ENCODE peak calls at places on chromosomes 16 and 17, in seven cellular contexts. One of them, this sample, is unnamed.

GRCh38 chr16:20023190-20023589 is 50.5 kb downstream of the GPR139 start:
- DNase-seq in heart left ventricle: no peak
- DNase-seq in astrocyte of the spinal cord: peak
- DNase-seq in BJ: no peak
- DNase-seq in uterus: no peak
- DNase-seq in psoas muscle: no peak
- DNase-seq in coronary artery: no peak
- DNase-seq in this sample: peak

GRCh38 chr16:58854392-58854791 is 120.3 kb upstream of the GOT2 start:
- DNase-seq in astrocyte of the spinal cord: no peak
- DNase-seq in BJ: no peak
- DNase-seq in coronary artery: no peak
- DNase-seq in uterus: no peak
- DNase-seq in heart left ventricle: no peak
- DNase-seq in psoas muscle: no peak
- DNase-seq in this sample: no peak

GRCh38 chr16:20875358-20875656 is 24.9 kb downstream of the DCUN1D3 start:
- DNase-seq in psoas muscle: no peak
- DNase-seq in heart left ventricle: no peak
- DNase-seq in uterus: no peak
- DNase-seq in astrocyte of the spinal cord: no peak
- DNase-seq in coronary artery: no peak
- DNase-seq in BJ: no peak
- DNase-seq in this sample: no peak

GRCh38 chr16:58563775-58564174 is 48.5 kb downstream of the SETD6 start:
- DNase-seq in psoas muscle: no peak
- DNase-seq in heart left ventricle: no peak
- DNase-seq in astrocyte of the spinal cord: no peak
- DNase-seq in coronary artery: no peak
- DNase-seq in BJ: no peak
- DNase-seq in uterus: no peak
- DNase-seq in this sample: no peak

GRCh38 chr17:13002761-13003453 is 14.9 kb downstream of the ELAC2 start:
- DNase-seq in coronary artery: no peak
- DNase-seq in uterus: peak
- DNase-seq in BJ: no peak
- DNase-seq in heart left ventricle: peak
- DNase-seq in astrocyte of the spinal cord: peak
- DNase-seq in psoas muscle: peak
- DNase-seq in this sample: peak

GRCh38 chr16:66483689-66484452 is 56.8 kb downstream of the BEAN1 start:
- DNase-seq in BJ: no peak
- DNase-seq in uterus: peak
- DNase-seq in heart left ventricle: peak
- DNase-seq in psoas muscle: peak
- DNase-seq in coronary artery: peak
- DNase-seq in astrocyte of the spinal cord: peak
- DNase-seq in this sample: peak

GRCh38 chr17:79039171-79039570 is 15.2 kb downstream of the C1QTNF1 start:
- DNase-seq in coronary artery: no peak
- DNase-seq in uterus: no peak
- DNase-seq in psoas muscle: no peak
- DNase-seq in heart left ventricle: no peak
- DNase-seq in astrocyte of the spinal cord: no peak
- DNase-seq in BJ: no peak
- DNase-seq in this sample: no peak

GRCh38 chr17:31248986-31249385 is 48.1 kb downstream of the OMG start:
- DNase-seq in BJ: peak
- DNase-seq in heart left ventricle: no peak
- DNase-seq in psoas muscle: no peak
- DNase-seq in coronary artery: no peak
- DNase-seq in uterus: no peak
- DNase-seq in astrocyte of the spinal cord: peak
- DNase-seq in this sample: peak

GRCh38 chr17:4895676-4896331 is 3.5 kb upstream of the C17orf107 start:
- DNase-seq in psoas muscle: no peak
- DNase-seq in BJ: no peak
- DNase-seq in uterus: no peak
- DNase-seq in heart left ventricle: no peak
- DNase-seq in coronary artery: peak
- DNase-seq in astrocyte of the spinal cord: no peak
- DNase-seq in this sample: no peak

GRCh38 chr17:42920922-42921321 is 20.3 kb downstream of the G6PC1 start:
- DNase-seq in psoas muscle: peak
- DNase-seq in uterus: no peak
- DNase-seq in astrocyte of the spinal cord: no peak
- DNase-seq in heart left ventricle: peak
- DNase-seq in BJ: no peak
- DNase-seq in coronary artery: no peak
- DNase-seq in this sample: no peak

GRCh38 chr17:15981646-15982580 is 17.6 kb downstream of the ZSWIM7 start:
- DNase-seq in BJ: no peak
- DNase-seq in uterus: no peak
- DNase-seq in heart left ventricle: no peak
- DNase-seq in astrocyte of the spinal cord: peak
- DNase-seq in coronary artery: no peak
- DNase-seq in psoas muscle: no peak
- DNase-seq in this sample: peak

GRCh38 chr17:31394544-31394943 is 3.1 kb downstream of the RAB11FIP4 start:
- DNase-seq in coronary artery: peak
- DNase-seq in astrocyte of the spinal cord: peak
- DNase-seq in psoas muscle: peak
- DNase-seq in BJ: peak
- DNase-seq in heart left ventricle: peak
- DNase-seq in uterus: peak
- DNase-seq in this sample: peak

GRCh38 chr17:31794111-31794510 is 64.9 kb downstream of the COPRS start:
- DNase-seq in coronary artery: no peak
- DNase-seq in psoas muscle: no peak
- DNase-seq in uterus: no peak
- DNase-seq in BJ: no peak
- DNase-seq in astrocyte of the spinal cord: no peak
- DNase-seq in heart left ventricle: no peak
- DNase-seq in this sample: no peak

GRCh38 chr17:81948635-81949378 is 1.8 kb upstream of the MYADML2 start:
- DNase-seq in psoas muscle: no peak
- DNase-seq in astrocyte of the spinal cord: no peak
- DNase-seq in uterus: no peak
- DNase-seq in BJ: no peak
- DNase-seq in heart left ventricle: no peak
- DNase-seq in coronary artery: no peak
- DNase-seq in this sample: no peak

GRCh38 chr16:89386337-89386736 is 104.0 kb downstream of the ANKRD11 start:
- DNase-seq in heart left ventricle: no peak
- DNase-seq in BJ: no peak
- DNase-seq in coronary artery: no peak
- DNase-seq in astrocyte of the spinal cord: no peak
- DNase-seq in uterus: no peak
- DNase-seq in psoas muscle: no peak
- DNase-seq in this sample: no peak

GRCh38 chr16:86299882-86300490 is 210.3 kb upstream of the FOXF1 start:
- DNase-seq in BJ: no peak
- DNase-seq in uterus: no peak
- DNase-seq in psoas muscle: no peak
- DNase-seq in heart left ventricle: no peak
- DNase-seq in astrocyte of the spinal cord: no peak
- DNase-seq in coronary artery: no peak
- DNase-seq in this sample: no peak

GRCh38 chr16:25270577-25270976 is 12.9 kb upstream of the ZKSCAN2 start:
- DNase-seq in BJ: no peak
- DNase-seq in uterus: no peak
- DNase-seq in coronary artery: no peak
- DNase-seq in psoas muscle: no peak
- DNase-seq in astrocyte of the spinal cord: no peak
- DNase-seq in heart left ventricle: no peak
- DNase-seq in this sample: no peak

GRCh38 chr16:80029381-80029630 is 428.8 kb upstream of the MAF start:
- DNase-seq in BJ: no peak
- DNase-seq in coronary artery: no peak
- DNase-seq in psoas muscle: no peak
- DNase-seq in uterus: no peak
- DNase-seq in astrocyte of the spinal cord: no peak
- DNase-seq in heart left ventricle: no peak
- DNase-seq in this sample: no peak

GRCh38 chr17:64070213-64070612 is 49.8 kb upstream of the ICAM2 start:
- DNase-seq in heart left ventricle: no peak
- DNase-seq in psoas muscle: no peak
- DNase-seq in coronary artery: no peak
- DNase-seq in uterus: no peak
- DNase-seq in BJ: no peak
- DNase-seq in astrocyte of the spinal cord: no peak
- DNase-seq in this sample: no peak

GRCh38 chr17:41907633-41908539 is 10.9 kb downstream of the ACLY start:
- DNase-seq in coronary artery: no peak
- DNase-seq in heart left ventricle: no peak
- DNase-seq in uterus: no peak
- DNase-seq in BJ: no peak
- DNase-seq in astrocyte of the spinal cord: peak
- DNase-seq in psoas muscle: no peak
- DNase-seq in this sample: peak

GRCh38 chr17:30160419-30161172 is 44.0 kb downstream of the NSRP1 start:
- DNase-seq in heart left ventricle: no peak
- DNase-seq in BJ: no peak
- DNase-seq in psoas muscle: no peak
- DNase-seq in coronary artery: no peak
- DNase-seq in astrocyte of the spinal cord: no peak
- DNase-seq in uterus: no peak
- DNase-seq in this sample: no peak

GRCh38 chr17:69581061-69581955 is 166.8 kb downstream of the MAP2K6 start:
- DNase-seq in uterus: no peak
- DNase-seq in BJ: no peak
- DNase-seq in psoas muscle: no peak
- DNase-seq in coronary artery: no peak
- DNase-seq in astrocyte of the spinal cord: peak
- DNase-seq in heart left ventricle: no peak
- DNase-seq in this sample: no peak
- H3K4me3 ChIP-seq in uterus: no peak
- H3K4me3 ChIP-seq in BJ: no peak
- H3K4me3 ChIP-seq in psoas muscle: peak
- H3K4me3 ChIP-seq in coronary artery: peak
- H3K4me3 ChIP-seq in astrocyte of the spinal cord: no peak
- H3K4me3 ChIP-seq in heart left ventricle: peak
- H3K4me3 ChIP-seq in this sample: no peak

DNA sequence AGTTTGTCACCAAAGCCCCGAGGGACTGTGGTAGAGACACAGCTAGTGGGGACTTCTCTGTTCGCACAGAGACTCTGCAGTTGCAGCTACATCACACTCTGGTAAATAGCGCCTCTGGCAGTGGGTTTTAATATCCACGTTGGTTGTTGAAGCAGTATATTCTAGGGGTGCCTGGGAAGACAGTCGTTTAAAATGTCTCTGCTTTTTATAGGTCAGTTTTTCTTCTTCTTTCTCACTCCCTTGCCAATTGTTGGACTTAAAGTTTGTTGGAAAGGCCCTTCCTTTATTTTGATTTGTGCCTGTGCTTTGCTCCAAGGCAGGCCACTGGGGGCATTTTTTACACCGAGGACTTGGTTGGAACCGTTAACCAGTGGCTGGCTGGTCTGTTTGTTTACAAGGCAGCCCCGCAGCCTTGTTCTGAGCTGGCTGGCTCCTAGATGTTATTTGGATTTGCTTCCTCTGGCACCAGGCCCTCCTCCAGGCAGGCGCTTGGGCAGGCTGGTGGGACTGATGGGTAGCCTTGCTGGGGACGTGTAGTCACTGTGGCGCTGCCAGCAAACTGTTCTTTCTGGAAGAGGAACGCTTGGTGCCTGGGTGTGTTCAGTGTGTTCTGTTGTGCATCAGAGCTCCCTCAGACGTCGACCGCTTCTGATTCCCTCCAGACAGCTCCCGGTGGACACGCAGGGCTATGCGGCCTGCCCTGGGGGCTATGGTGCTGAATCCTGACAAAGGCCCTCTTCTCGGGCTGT is 218.2 kb upstream of the CHMP6 start:
- DNase-seq in uterus: no peak
- DNase-seq in astrocyte of the spinal cord: peak
- DNase-seq in psoas muscle: peak
- DNase-seq in heart left ventricle: peak
- DNase-seq in BJ: no peak
- DNase-seq in coronary artery: no peak
- DNase-seq in this sample: no peak
- TF ChIP-seq CTCF in uterus: no peak
- TF ChIP-seq CTCF in astrocyte of the spinal cord: peak
- TF ChIP-seq CTCF in psoas muscle: no peak
- TF ChIP-seq CTCF in heart left ventricle: no peak
- TF ChIP-seq CTCF in BJ: peak
- TF ChIP-seq CTCF in coronary artery: no peak
- TF ChIP-seq CTCF in this sample: no peak

GRCh38 chr17:74842146-74842598 is 17.5 kb downstream of the GRIN2C start:
- DNase-seq in uterus: no peak
- DNase-seq in coronary artery: no peak
- DNase-seq in heart left ventricle: no peak
- DNase-seq in BJ: no peak
- DNase-seq in astrocyte of the spinal cord: peak
- DNase-seq in psoas muscle: no peak
- DNase-seq in this sample: peak
- H3K4me3 ChIP-seq in uterus: no peak
- H3K4me3 ChIP-seq in coronary artery: peak
- H3K4me3 ChIP-seq in heart left ventricle: peak
- H3K4me3 ChIP-seq in BJ: no peak
- H3K4me3 ChIP-seq in astrocyte of the spinal cord: no peak
- H3K4me3 ChIP-seq in psoas muscle: peak
- H3K4me3 ChIP-seq in this sample: no peak

GRCh38 chr17:18321309-18321708 is 6.2 kb downstream of the SMCR8 start:
- DNase-seq in heart left ventricle: no peak
- DNase-seq in BJ: no peak
- DNase-seq in psoas muscle: no peak
- DNase-seq in uterus: no peak
- DNase-seq in coronary artery: no peak
- DNase-seq in astrocyte of the spinal cord: no peak
- DNase-seq in this sample: peak
- TF ChIP-seq CTCF in heart left ventricle: no peak
- TF ChIP-seq CTCF in BJ: peak
- TF ChIP-seq CTCF in psoas muscle: no peak
- TF ChIP-seq CTCF in uterus: no peak
- TF ChIP-seq CTCF in coronary artery: no peak
- TF ChIP-seq CTCF in astrocyte of the spinal cord: peak
- TF ChIP-seq CTCF in this sample: peak

GRCh38 chr17:20935740-20936139 is 107.1 kb downstream of the USP22 start:
- DNase-seq in psoas muscle: no peak
- DNase-seq in uterus: no peak
- DNase-seq in coronary artery: no peak
- DNase-seq in astrocyte of the spinal cord: peak
- DNase-seq in BJ: peak
- DNase-seq in heart left ventricle: no peak
- DNase-seq in this sample: peak
- H3K4me3 ChIP-seq in psoas muscle: no peak
- H3K4me3 ChIP-seq in uterus: no peak
- H3K4me3 ChIP-seq in coronary artery: no peak
- H3K4me3 ChIP-seq in astrocyte of the spinal cord: no peak
- H3K4me3 ChIP-seq in BJ: no peak
- H3K4me3 ChIP-seq in heart left ventricle: no peak
- H3K4me3 ChIP-seq in this sample: no peak

GRCh38 chr16:28063611-28064061 is at the start of gene GSG1L:
- DNase-seq in psoas muscle: no peak
- DNase-seq in coronary artery: no peak
- DNase-seq in heart left ventricle: no peak
- DNase-seq in astrocyte of the spinal cord: no peak
- DNase-seq in uterus: no peak
- DNase-seq in BJ: no peak
- DNase-seq in this sample: no peak
- TF ChIP-seq CTCF in psoas muscle: peak
- TF ChIP-seq CTCF in coronary artery: peak
- TF ChIP-seq CTCF in heart left ventricle: no peak
- TF ChIP-seq CTCF in astrocyte of the spinal cord: no peak
- TF ChIP-seq CTCF in uterus: no peak
- TF ChIP-seq CTCF in BJ: no peak
- TF ChIP-seq CTCF in this sample: no peak

GRCh38 chr17:48647103-48647963 is 21.2 kb upstream of the HOXB9 start:
- DNase-seq in astrocyte of the spinal cord: peak
- DNase-seq in BJ: no peak
- DNase-seq in coronary artery: no peak
- DNase-seq in heart left ventricle: no peak
- DNase-seq in uterus: no peak
- DNase-seq in psoas muscle: no peak
- DNase-seq in this sample: no peak
- H3K4me3 ChIP-seq in astrocyte of the spinal cord: peak
- H3K4me3 ChIP-seq in BJ: peak
- H3K4me3 ChIP-seq in coronary artery: peak
- H3K4me3 ChIP-seq in heart left ventricle: peak
- H3K4me3 ChIP-seq in uterus: peak
- H3K4me3 ChIP-seq in psoas muscle: peak
- H3K4me3 ChIP-seq in this sample: peak

This sample was measured in fibroblast of mammary gland.